ENCODE peak calls at places on chromosomes 16 and 17, in six cellular contexts. One of them, this sample, is unnamed.
A peak's percentile ranks its signal among the peaks of the same experiment; 100 is the strongest.

GRCh38 chr16:56708821-56709685 is 20.9 kb upstream of the NUP93 start:
- DNase-seq in BE2C: no peak
- DNase-seq in T-helper 1 cell: peak; percentile 19
- DNase-seq in CD4-positive, CD25-positive, alpha-beta regulatory T cell: no peak
- DNase-seq in stimulated activated CD4-positive, alpha-beta T cell treated with anti-CD3 and anti-CD28 coated beads, Interleukin-15, amount 100 ng/mL, for 24 hours: peak; percentile 18
- DNase-seq in A549: no peak
- DNase-seq in this sample: peak; percentile 19

GRCh38 chr17:43588664-43589435 is 42.7 kb upstream of the ETV4 start:
- DNase-seq in T-helper 1 cell: no peak
- DNase-seq in A549: no peak
- DNase-seq in CD4-positive, CD25-positive, alpha-beta regulatory T cell: no peak
- DNase-seq in BE2C: no peak
- DNase-seq in stimulated activated CD4-positive, alpha-beta T cell treated with anti-CD3 and anti-CD28 coated beads, Interleukin-15, amount 100 ng/mL, for 24 hours: no peak
- DNase-seq in this sample: no peak

GRCh38 chr16:78163772-78164391 is 64.4 kb downstream of the WWOX start:
- DNase-seq in BE2C: no peak
- DNase-seq in A549: no peak
- DNase-seq in T-helper 1 cell: no peak
- DNase-seq in stimulated activated CD4-positive, alpha-beta T cell treated with anti-CD3 and anti-CD28 coated beads, Interleukin-15, amount 100 ng/mL, for 24 hours: no peak
- DNase-seq in CD4-positive, CD25-positive, alpha-beta regulatory T cell: no peak
- DNase-seq in this sample: no peak

GRCh38 chr17:47995241-47995935 is 24.5 kb downstream of the CDK5RAP3 start:
- DNase-seq in stimulated activated CD4-positive, alpha-beta T cell treated with anti-CD3 and anti-CD28 coated beads, Interleukin-15, amount 100 ng/mL, for 24 hours: no peak
- DNase-seq in A549: no peak
- DNase-seq in CD4-positive, CD25-positive, alpha-beta regulatory T cell: no peak
- DNase-seq in T-helper 1 cell: no peak
- DNase-seq in BE2C: peak; percentile 39
- DNase-seq in this sample: no peak

GRCh38 chr16:70676571-70677498 is 9.0 kb downstream of the MTSS2 start:
- DNase-seq in stimulated activated CD4-positive, alpha-beta T cell treated with anti-CD3 and anti-CD28 coated beads, Interleukin-15, amount 100 ng/mL, for 24 hours: no peak
- DNase-seq in BE2C: no peak
- DNase-seq in T-helper 1 cell: no peak
- DNase-seq in CD4-positive, CD25-positive, alpha-beta regulatory T cell: no peak
- DNase-seq in A549: no peak
- DNase-seq in this sample: no peak

GRCh38 chr16:49832177-49832576 is 23.7 kb downstream of the ZNF423 start:
- DNase-seq in BE2C: no peak
- DNase-seq in stimulated activated CD4-positive, alpha-beta T cell treated with anti-CD3 and anti-CD28 coated beads, Interleukin-15, amount 100 ng/mL, for 24 hours: no peak
- DNase-seq in A549: no peak
- DNase-seq in T-helper 1 cell: no peak
- DNase-seq in CD4-positive, CD25-positive, alpha-beta regulatory T cell: no peak
- DNase-seq in this sample: no peak

GRCh38 chr16:53996961-53997360 is 289.6 kb downstream of the IRX3 start:
- DNase-seq in BE2C: no peak
- DNase-seq in CD4-positive, CD25-positive, alpha-beta regulatory T cell: no peak
- DNase-seq in T-helper 1 cell: no peak
- DNase-seq in A549: no peak
- DNase-seq in stimulated activated CD4-positive, alpha-beta T cell treated with anti-CD3 and anti-CD28 coated beads, Interleukin-15, amount 100 ng/mL, for 24 hours: no peak
- DNase-seq in this sample: no peak

GRCh38 chr17:69773081-69773480 is 301.9 kb upstream of the KCNJ16 start:
- DNase-seq in CD4-positive, CD25-positive, alpha-beta regulatory T cell: no peak
- DNase-seq in T-helper 1 cell: no peak
- DNase-seq in A549: no peak
- DNase-seq in stimulated activated CD4-positive, alpha-beta T cell treated with anti-CD3 and anti-CD28 coated beads, Interleukin-15, amount 100 ng/mL, for 24 hours: no peak
- DNase-seq in BE2C: no peak
- DNase-seq in this sample: no peak

GRCh38 chr16:68257906-68258800 is 6.2 kb upstream of the SLC7A6 start:
- DNase-seq in T-helper 1 cell: no peak
- DNase-seq in BE2C: no peak
- DNase-seq in CD4-positive, CD25-positive, alpha-beta regulatory T cell: no peak
- DNase-seq in A549: peak; percentile 65
- DNase-seq in stimulated activated CD4-positive, alpha-beta T cell treated with anti-CD3 and anti-CD28 coated beads, Interleukin-15, amount 100 ng/mL, for 24 hours: no peak
- DNase-seq in this sample: no peak

GRCh38 chr17:65029605-65030308 is 26.8 kb downstream of the GNA13 start:
- DNase-seq in T-helper 1 cell: no peak
- DNase-seq in BE2C: no peak
- DNase-seq in stimulated activated CD4-positive, alpha-beta T cell treated with anti-CD3 and anti-CD28 coated beads, Interleukin-15, amount 100 ng/mL, for 24 hours: no peak
- DNase-seq in CD4-positive, CD25-positive, alpha-beta regulatory T cell: no peak
- DNase-seq in A549: no peak
- DNase-seq in this sample: no peak

GRCh38 chr17:47654991-47655390 is 5.3 kb downstream of the KPNB1 start:
- DNase-seq in CD4-positive, CD25-positive, alpha-beta regulatory T cell: no peak
- DNase-seq in stimulated activated CD4-positive, alpha-beta T cell treated with anti-CD3 and anti-CD28 coated beads, Interleukin-15, amount 100 ng/mL, for 24 hours: no peak
- DNase-seq in T-helper 1 cell: no peak
- DNase-seq in A549: no peak
- DNase-seq in BE2C: no peak
- DNase-seq in this sample: no peak

GRCh38 chr16:56734429-56734828 is 4.5 kb downstream of the NUP93 start:
- DNase-seq in T-helper 1 cell: no peak
- DNase-seq in stimulated activated CD4-positive, alpha-beta T cell treated with anti-CD3 and anti-CD28 coated beads, Interleukin-15, amount 100 ng/mL, for 24 hours: no peak
- DNase-seq in BE2C: no peak
- DNase-seq in CD4-positive, CD25-positive, alpha-beta regulatory T cell: no peak
- DNase-seq in A549: no peak
- DNase-seq in this sample: no peak

GRCh38 chr17:43342601-43342905 is 56.2 kb upstream of the ARL4D start:
- DNase-seq in stimulated activated CD4-positive, alpha-beta T cell treated with anti-CD3 and anti-CD28 coated beads, Interleukin-15, amount 100 ng/mL, for 24 hours: no peak
- DNase-seq in A549: no peak
- DNase-seq in CD4-positive, CD25-positive, alpha-beta regulatory T cell: no peak
- DNase-seq in BE2C: no peak
- DNase-seq in T-helper 1 cell: no peak
- DNase-seq in this sample: no peak

GRCh38 chr16:799948-800833 is at the start of gene GNG13:
- DNase-seq in A549: no peak
- DNase-seq in BE2C: no peak
- DNase-seq in T-helper 1 cell: no peak
- DNase-seq in stimulated activated CD4-positive, alpha-beta T cell treated with anti-CD3 and anti-CD28 coated beads, Interleukin-15, amount 100 ng/mL, for 24 hours: no peak
- DNase-seq in CD4-positive, CD25-positive, alpha-beta regulatory T cell: no peak
- DNase-seq in this sample: no peak

GRCh38 chr17:64622931-64623654 is 39.0 kb downstream of the SMURF2 start:
- DNase-seq in T-helper 1 cell: no peak
- DNase-seq in A549: peak; percentile 61
- DNase-seq in BE2C: no peak
- DNase-seq in CD4-positive, CD25-positive, alpha-beta regulatory T cell: no peak
- DNase-seq in stimulated activated CD4-positive, alpha-beta T cell treated with anti-CD3 and anti-CD28 coated beads, Interleukin-15, amount 100 ng/mL, for 24 hours: no peak
- DNase-seq in this sample: no peak

GRCh38 chr17:7854851-7855642 is at the start of gene TMEM88:
- DNase-seq in T-helper 1 cell: no peak
- DNase-seq in A549: no peak
- DNase-seq in BE2C: no peak
- DNase-seq in CD4-positive, CD25-positive, alpha-beta regulatory T cell: no peak
- DNase-seq in stimulated activated CD4-positive, alpha-beta T cell treated with anti-CD3 and anti-CD28 coated beads, Interleukin-15, amount 100 ng/mL, for 24 hours: peak; percentile 21
- DNase-seq in this sample: no peak

GRCh38 chr16:19520861-19521331 is 1.0 kb downstream of the GDE1 start:
- DNase-seq in stimulated activated CD4-positive, alpha-beta T cell treated with anti-CD3 and anti-CD28 coated beads, Interleukin-15, amount 100 ng/mL, for 24 hours: peak; percentile 41
- DNase-seq in CD4-positive, CD25-positive, alpha-beta regulatory T cell: no peak
- DNase-seq in BE2C: no peak
- DNase-seq in A549: peak; percentile 44
- DNase-seq in T-helper 1 cell: peak; percentile 16
- DNase-seq in this sample: no peak

GRCh38 chr16:85903576-85903975 is 4.6 kb downstream of the IRF8 start:
- DNase-seq in T-helper 1 cell: no peak
- DNase-seq in CD4-positive, CD25-positive, alpha-beta regulatory T cell: no peak
- DNase-seq in A549: no peak
- DNase-seq in BE2C: no peak
- DNase-seq in stimulated activated CD4-positive, alpha-beta T cell treated with anti-CD3 and anti-CD28 coated beads, Interleukin-15, amount 100 ng/mL, for 24 hours: no peak
- DNase-seq in this sample: no peak

GRCh38 chr17:66393038-66393437 is 90.6 kb downstream of the PRKCA start:
- DNase-seq in T-helper 1 cell: no peak
- DNase-seq in stimulated activated CD4-positive, alpha-beta T cell treated with anti-CD3 and anti-CD28 coated beads, Interleukin-15, amount 100 ng/mL, for 24 hours: no peak
- DNase-seq in A549: no peak
- DNase-seq in CD4-positive, CD25-positive, alpha-beta regulatory T cell: no peak
- DNase-seq in BE2C: no peak
- DNase-seq in this sample: no peak

GRCh38 chr16:17364319-17365210 is 106.2 kb downstream of the XYLT1 start:
- DNase-seq in stimulated activated CD4-positive, alpha-beta T cell treated with anti-CD3 and anti-CD28 coated beads, Interleukin-15, amount 100 ng/mL, for 24 hours: peak; percentile 55
- DNase-seq in T-helper 1 cell: peak; percentile 78
- DNase-seq in BE2C: no peak
- DNase-seq in CD4-positive, CD25-positive, alpha-beta regulatory T cell: peak; percentile 88
- DNase-seq in A549: no peak
- DNase-seq in this sample: no peak

GRCh38 chr16:82027629-82028035 is 7.4 kb upstream of the HSD17B2 start:
- DNase-seq in T-helper 1 cell: no peak
- DNase-seq in CD4-positive, CD25-positive, alpha-beta regulatory T cell: no peak
- DNase-seq in stimulated activated CD4-positive, alpha-beta T cell treated with anti-CD3 and anti-CD28 coated beads, Interleukin-15, amount 100 ng/mL, for 24 hours: no peak
- DNase-seq in A549: no peak
- DNase-seq in BE2C: no peak
- DNase-seq in this sample: no peak

GRCh38 chr16:8887952-8888560 is 5.9 kb downstream of the LITAFD start:
- DNase-seq in CD4-positive, CD25-positive, alpha-beta regulatory T cell: no peak
- DNase-seq in BE2C: peak; percentile 94
- DNase-seq in T-helper 1 cell: no peak
- DNase-seq in A549: no peak
- DNase-seq in stimulated activated CD4-positive, alpha-beta T cell treated with anti-CD3 and anti-CD28 coated beads, Interleukin-15, amount 100 ng/mL, for 24 hours: no peak
- DNase-seq in this sample: no peak

GRCh38 chr16:80656731-80657150 is 115.9 kb downstream of the DYNLRB2 start:
- DNase-seq in stimulated activated CD4-positive, alpha-beta T cell treated with anti-CD3 and anti-CD28 coated beads, Interleukin-15, amount 100 ng/mL, for 24 hours: peak; percentile 50
- DNase-seq in A549: no peak
- DNase-seq in BE2C: no peak
- DNase-seq in CD4-positive, CD25-positive, alpha-beta regulatory T cell: peak; percentile 55
- DNase-seq in T-helper 1 cell: peak; percentile 73
- DNase-seq in this sample: no peak

This sample was measured in activated naive CD8-positive, alpha-beta T cell treated with anti-CD3 and anti-CD28 coated beads, Interleukin-2, amount 50 U/mL, for 24 hours.